ENCODE peak calls at places on chromosomes 5 and 9, in seven cellular contexts. One of them, this sample, is unnamed.
A peak's percentile ranks its signal among the peaks of the same experiment; 100 is the strongest.

GRCh38 chr5:181166812-181167733 is 19.7 kb downstream of the OR2V2 start:
- DNase-seq in HTR-8/SVneo: no peak
- DNase-seq in COR-L47: no peak
- DNase-seq in fibroblast of the aortic adventitia: no peak
- DNase-seq in GM13977: no peak
- DNase-seq in ureter: no peak
- DNase-seq in A673: no peak
- DNase-seq in this sample: no peak

GRCh38 chr5:34691326-34691725 is 35.2 kb downstream of the RAI14 start:
- DNase-seq in HTR-8/SVneo: no peak
- DNase-seq in COR-L47: no peak
- DNase-seq in fibroblast of the aortic adventitia: peak; percentile 82
- DNase-seq in GM13977: no peak
- DNase-seq in ureter: no peak
- DNase-seq in A673: no peak
- DNase-seq in this sample: no peak

GRCh38 chr5:126780165-126780827 is 3.4 kb downstream of the LMNB1 start:
- DNase-seq in HTR-8/SVneo: peak; percentile 52
- DNase-seq in COR-L47: peak; percentile 61
- DNase-seq in fibroblast of the aortic adventitia: peak; percentile 85
- DNase-seq in GM13977: peak; percentile 69
- DNase-seq in ureter: no peak
- DNase-seq in A673: peak; percentile 85
- DNase-seq in this sample: no peak

GRCh38 chr9:96169488-96169887 is 132.5 kb downstream of the HSD17B3 start:
- DNase-seq in HTR-8/SVneo: peak; percentile 69
- DNase-seq in COR-L47: no peak
- DNase-seq in fibroblast of the aortic adventitia: no peak
- DNase-seq in GM13977: no peak
- DNase-seq in ureter: peak; percentile 89
- DNase-seq in A673: no peak
- DNase-seq in this sample: no peak

GRCh38 chr5:121485261-121485660 is 366.4 kb upstream of the FTMT start:
- DNase-seq in HTR-8/SVneo: no peak
- DNase-seq in COR-L47: no peak
- DNase-seq in fibroblast of the aortic adventitia: no peak
- DNase-seq in GM13977: no peak
- DNase-seq in ureter: no peak
- DNase-seq in A673: no peak
- DNase-seq in this sample: no peak

GRCh38 chr9:631596-631995 is 209.9 kb upstream of the DMRT1 start:
- DNase-seq in HTR-8/SVneo: no peak
- DNase-seq in COR-L47: no peak
- DNase-seq in fibroblast of the aortic adventitia: no peak
- DNase-seq in GM13977: no peak
- DNase-seq in ureter: no peak
- DNase-seq in A673: no peak
- DNase-seq in this sample: no peak

GRCh38 chr5:172792693-172793570 is 21.9 kb upstream of the DUSP1 start:
- DNase-seq in HTR-8/SVneo: no peak
- DNase-seq in COR-L47: no peak
- DNase-seq in fibroblast of the aortic adventitia: no peak
- DNase-seq in GM13977: no peak
- DNase-seq in ureter: no peak
- DNase-seq in A673: no peak
- DNase-seq in this sample: no peak

GRCh38 chr5:39892708-39893107 is 467.9 kb upstream of the DAB2 start:
- DNase-seq in HTR-8/SVneo: no peak
- DNase-seq in COR-L47: no peak
- DNase-seq in fibroblast of the aortic adventitia: peak; percentile 42
- DNase-seq in GM13977: no peak
- DNase-seq in ureter: no peak
- DNase-seq in A673: no peak
- DNase-seq in this sample: no peak

GRCh38 chr5:139646912-139647391 is 1.2 kb upstream of the CXXC5 start:
- DNase-seq in HTR-8/SVneo: no peak
- DNase-seq in COR-L47: no peak
- DNase-seq in fibroblast of the aortic adventitia: no peak
- DNase-seq in GM13977: no peak
- DNase-seq in ureter: no peak
- DNase-seq in A673: no peak
- DNase-seq in this sample: peak; percentile 66

GRCh38 chr5:127012933-127013332 is 17.4 kb downstream of the MARCHF3 start:
- DNase-seq in HTR-8/SVneo: no peak
- DNase-seq in COR-L47: no peak
- DNase-seq in fibroblast of the aortic adventitia: peak; percentile 74
- DNase-seq in GM13977: no peak
- DNase-seq in ureter: no peak
- DNase-seq in A673: no peak
- DNase-seq in this sample: no peak

GRCh38 chr5:144033481-144033880 is 137.0 kb downstream of the YIPF5 start:
- DNase-seq in HTR-8/SVneo: no peak
- DNase-seq in COR-L47: no peak
- DNase-seq in fibroblast of the aortic adventitia: no peak
- DNase-seq in GM13977: no peak
- DNase-seq in ureter: no peak
- DNase-seq in A673: no peak
- DNase-seq in this sample: no peak

GRCh38 chr5:134511796-134512660 is 13.4 kb upstream of the JADE2 start:
- DNase-seq in HTR-8/SVneo: no peak
- DNase-seq in COR-L47: no peak
- DNase-seq in fibroblast of the aortic adventitia: peak; percentile 81
- DNase-seq in GM13977: no peak
- DNase-seq in ureter: peak; percentile 74
- DNase-seq in A673: no peak
- DNase-seq in this sample: peak; percentile 91

GRCh38 chr5:112862085-112862484 is 998 bp downstream of the SRP19 start:
- DNase-seq in HTR-8/SVneo: no peak
- DNase-seq in COR-L47: no peak
- DNase-seq in fibroblast of the aortic adventitia: no peak
- DNase-seq in GM13977: no peak
- DNase-seq in ureter: no peak
- DNase-seq in A673: peak; percentile 17
- DNase-seq in this sample: no peak

GRCh38 chr9:109086221-109086620 is 33.5 kb downstream of the TMEM245 start:
- DNase-seq in HTR-8/SVneo: no peak
- DNase-seq in COR-L47: no peak
- DNase-seq in fibroblast of the aortic adventitia: no peak
- DNase-seq in GM13977: peak; percentile 15
- DNase-seq in ureter: no peak
- DNase-seq in A673: no peak
- DNase-seq in this sample: no peak

GRCh38 chr5:96172436-96172835 is 210.8 kb upstream of the ELL2 start:
- DNase-seq in HTR-8/SVneo: no peak
- DNase-seq in COR-L47: no peak
- DNase-seq in fibroblast of the aortic adventitia: peak; percentile 59
- DNase-seq in GM13977: no peak
- DNase-seq in ureter: no peak
- DNase-seq in A673: no peak
- DNase-seq in this sample: no peak

GRCh38 chr9:16442622-16443021 is 427.8 kb downstream of the BNC2 start:
- DNase-seq in HTR-8/SVneo: peak; percentile 6
- DNase-seq in COR-L47: no peak
- DNase-seq in fibroblast of the aortic adventitia: peak; percentile 56
- DNase-seq in GM13977: no peak
- DNase-seq in ureter: no peak
- DNase-seq in A673: no peak
- DNase-seq in this sample: no peak

GRCh38 chr9:35700031-35700430 is 10.3 kb upstream of the TPM2 start:
- DNase-seq in HTR-8/SVneo: no peak
- DNase-seq in COR-L47: no peak
- DNase-seq in fibroblast of the aortic adventitia: no peak
- DNase-seq in GM13977: no peak
- DNase-seq in ureter: no peak
- DNase-seq in A673: no peak
- DNase-seq in this sample: no peak

GRCh38 chr9:130713286-130713975 is 19.9 kb downstream of the EXOSC2 start:
- DNase-seq in HTR-8/SVneo: no peak
- DNase-seq in COR-L47: no peak
- DNase-seq in fibroblast of the aortic adventitia: peak; percentile 46
- DNase-seq in GM13977: peak; percentile 42
- DNase-seq in ureter: peak; percentile 62
- DNase-seq in A673: peak; percentile 35
- DNase-seq in this sample: peak; percentile 67

GRCh38 chr5:137498736-137499505 is at the start of gene SPOCK1:
- DNase-seq in HTR-8/SVneo: peak; percentile 80
- DNase-seq in COR-L47: peak; percentile 85
- DNase-seq in fibroblast of the aortic adventitia: peak; percentile 73
- DNase-seq in GM13977: peak; percentile 96
- DNase-seq in ureter: peak; percentile 61
- DNase-seq in A673: peak; percentile 85
- DNase-seq in this sample: peak; percentile 70

GRCh38 chr5:111960466-111961215 is 203.6 kb upstream of the NREP start:
- DNase-seq in HTR-8/SVneo: peak; percentile 10
- DNase-seq in COR-L47: no peak
- DNase-seq in fibroblast of the aortic adventitia: peak; percentile 58
- DNase-seq in GM13977: no peak
- DNase-seq in ureter: no peak
- DNase-seq in A673: no peak
- DNase-seq in this sample: no peak

GRCh38 chr9:77128125-77128789 is 49.1 kb upstream of the VPS13A start:
- DNase-seq in HTR-8/SVneo: no peak
- DNase-seq in COR-L47: no peak
- DNase-seq in fibroblast of the aortic adventitia: no peak
- DNase-seq in GM13977: no peak
- DNase-seq in ureter: no peak
- DNase-seq in A673: no peak
- DNase-seq in this sample: no peak

GRCh38 chr5:111512026-111512405 is 319 bp downstream of the STARD4 start:
- DNase-seq in HTR-8/SVneo: peak; percentile 32
- DNase-seq in COR-L47: no peak
- DNase-seq in fibroblast of the aortic adventitia: peak; percentile 28
- DNase-seq in GM13977: peak; percentile 13
- DNase-seq in ureter: peak; percentile 53
- DNase-seq in A673: peak; percentile 23
- DNase-seq in this sample: no peak

GRCh38 chr9:114058688-114059046 is 19.4 kb downstream of the AMBP start:
- DNase-seq in HTR-8/SVneo: no peak
- DNase-seq in COR-L47: no peak
- DNase-seq in fibroblast of the aortic adventitia: no peak
- DNase-seq in GM13977: no peak
- DNase-seq in ureter: no peak
- DNase-seq in A673: no peak
- DNase-seq in this sample: peak; percentile 64

GRCh38 chr5:17398439-17398838 is 99.6 kb upstream of the TAF11L2 start:
- DNase-seq in HTR-8/SVneo: peak; percentile 74
- DNase-seq in COR-L47: no peak
- DNase-seq in fibroblast of the aortic adventitia: peak; percentile 90
- DNase-seq in GM13977: no peak
- DNase-seq in ureter: no peak
- DNase-seq in A673: peak; percentile 75
- DNase-seq in this sample: no peak

GRCh38 chr9:38082456-38083287 is 13.6 kb upstream of the SHB start:
- DNase-seq in HTR-8/SVneo: no peak
- DNase-seq in COR-L47: no peak
- DNase-seq in fibroblast of the aortic adventitia: peak; percentile 56
- DNase-seq in GM13977: no peak
- DNase-seq in ureter: no peak
- DNase-seq in A673: no peak
- DNase-seq in this sample: peak; percentile 26

GRCh38 chr9:96674914-96675538 is 19.9 kb upstream of the PRXL2C start:
- DNase-seq in HTR-8/SVneo: peak; percentile 33
- DNase-seq in COR-L47: no peak
- DNase-seq in fibroblast of the aortic adventitia: peak; percentile 73
- DNase-seq in GM13977: no peak
- DNase-seq in ureter: no peak
- DNase-seq in A673: no peak
- DNase-seq in this sample: no peak

GRCh38 chr5:132807163-132807838 is 5.8 kb upstream of the SOWAHA start:
- DNase-seq in HTR-8/SVneo: no peak
- DNase-seq in COR-L47: no peak
- DNase-seq in fibroblast of the aortic adventitia: no peak
- DNase-seq in GM13977: no peak
- DNase-seq in ureter: no peak
- DNase-seq in A673: peak; percentile 29
- DNase-seq in this sample: peak; percentile 75